ENCODE peak calls at places on chromosomes 6 and 20, in four cellular contexts. One of them, this sample, is unnamed.

GRCh38 chr20:62914970-62915457 is 11.3 kb downstream of the DIDO1 start:
- DNase-seq in PC-9: no peak
- DNase-seq in H1: no peak
- DNase-seq in hepatocyte: no peak
- DNase-seq in this sample: peak; percentile 39

GRCh38 chr6:133235219-133235618 is 5.9 kb upstream of the EYA4 start:
- DNase-seq in PC-9: no peak
- DNase-seq in H1: no peak
- DNase-seq in hepatocyte: no peak
- DNase-seq in this sample: no peak

GRCh38 chr6:8329592-8329991 is 105.8 kb downstream of the SLC35B3 start:
- DNase-seq in H1: no peak
- DNase-seq in hepatocyte: no peak
- DNase-seq in PC-9: no peak
- DNase-seq in this sample: no peak

GRCh38 chr6:56864171-56864616 is 90.7 kb upstream of the BEND6 start:
- DNase-seq in H1: no peak
- DNase-seq in PC-9: no peak
- DNase-seq in hepatocyte: peak; percentile 35
- DNase-seq in this sample: peak; percentile 55

GRCh38 chr6:142429195-142429594 is 127.4 kb downstream of the ADGRG6 start:
- DNase-seq in H1: no peak
- DNase-seq in hepatocyte: no peak
- DNase-seq in PC-9: no peak
- DNase-seq in this sample: no peak

GRCh38 chr6:128367437-128367836 is 153.0 kb downstream of the PTPRK start:
- DNase-seq in PC-9: no peak
- DNase-seq in H1: no peak
- DNase-seq in hepatocyte: no peak
- DNase-seq in this sample: no peak

GRCh38 chr6:73610444-73611275 is 43.1 kb downstream of the SLC17A5 start:
- DNase-seq in hepatocyte: peak; percentile 62
- DNase-seq in PC-9: no peak
- DNase-seq in H1: no peak
- DNase-seq in this sample: peak; percentile 33

GRCh38 chr6:5501837-5502236 is 240.5 kb downstream of the FARS2 start:
- DNase-seq in PC-9: no peak
- DNase-seq in hepatocyte: no peak
- DNase-seq in H1: no peak
- DNase-seq in this sample: peak; percentile 59

GRCh38 chr6:6243846-6244245 is 76.6 kb downstream of the F13A1 start:
- DNase-seq in PC-9: no peak
- DNase-seq in H1: no peak
- DNase-seq in hepatocyte: peak; percentile 48
- DNase-seq in this sample: no peak

DNA sequence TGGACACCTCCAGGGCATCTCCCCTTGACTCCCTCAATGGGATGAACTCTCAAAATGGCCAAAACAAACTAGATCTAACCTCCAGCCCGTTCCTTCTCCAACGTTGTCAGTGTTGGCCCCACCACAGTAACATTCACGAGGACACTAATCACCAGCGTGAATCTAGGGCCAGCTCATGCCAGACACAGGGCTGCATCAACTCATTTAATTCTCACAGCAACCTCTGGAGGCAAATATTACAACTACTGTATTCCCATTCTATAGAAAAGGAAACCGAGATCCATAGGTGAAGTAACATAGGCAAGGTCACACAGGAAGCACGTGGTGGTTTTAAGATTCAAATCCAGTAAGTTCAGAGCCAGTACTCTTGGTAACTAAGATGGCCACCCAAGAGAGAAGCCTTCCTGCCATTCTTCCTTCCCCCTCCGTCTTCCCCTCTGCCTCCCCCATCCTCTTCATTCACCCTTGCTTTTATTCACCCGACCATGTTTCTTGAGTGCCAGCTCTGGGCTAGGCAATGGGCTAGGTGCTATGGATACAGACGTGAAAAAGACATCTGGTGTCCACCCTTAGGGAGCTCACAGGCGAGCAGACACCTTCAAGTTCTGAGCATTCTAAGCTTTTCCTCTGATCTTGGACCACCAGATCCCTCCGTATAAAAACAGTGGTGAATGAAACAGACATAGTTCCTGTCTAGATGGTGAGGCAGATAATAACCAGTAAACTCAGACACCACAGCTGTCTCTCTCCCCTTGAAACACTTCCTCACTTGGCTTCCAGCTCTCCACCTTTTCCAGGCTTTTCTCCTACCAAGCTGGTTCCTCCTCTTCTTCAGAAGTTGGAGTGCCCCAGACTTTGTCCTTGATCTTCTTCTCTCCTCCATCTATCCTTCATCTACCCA is 9.6 kb downstream of the CCM2L start:
- DNase-seq in hepatocyte: no peak
- DNase-seq in PC-9: no peak
- DNase-seq in H1: no peak
- DNase-seq in this sample: no peak
- TF ChIP-seq EZH2 in hepatocyte: no peak
- TF ChIP-seq EZH2 in PC-9: no peak
- TF ChIP-seq EZH2 in H1: no peak
- TF ChIP-seq EZH2 in this sample: peak; percentile 89

GRCh38 chr20:3405696-3406358 is 1.6 kb downstream of the DNAAF9 start:
- DNase-seq in PC-9: no peak
- DNase-seq in H1: no peak
- DNase-seq in hepatocyte: no peak
- DNase-seq in this sample: no peak
- TF ChIP-seq EZH2 in PC-9: no peak
- TF ChIP-seq EZH2 in H1: no peak
- TF ChIP-seq EZH2 in hepatocyte: no peak
- TF ChIP-seq EZH2 in this sample: no peak

GRCh38 chr6:27146706-27147507 is 100.6 kb upstream of the PRSS16 start:
- DNase-seq in H1: peak; percentile 89
- DNase-seq in hepatocyte: peak; percentile 96
- DNase-seq in PC-9: peak; percentile 89
- DNase-seq in this sample: peak; percentile 100
- TF ChIP-seq EZH2 in H1: no peak
- TF ChIP-seq EZH2 in hepatocyte: no peak
- TF ChIP-seq EZH2 in PC-9: no peak
- TF ChIP-seq EZH2 in this sample: no peak

DNA sequence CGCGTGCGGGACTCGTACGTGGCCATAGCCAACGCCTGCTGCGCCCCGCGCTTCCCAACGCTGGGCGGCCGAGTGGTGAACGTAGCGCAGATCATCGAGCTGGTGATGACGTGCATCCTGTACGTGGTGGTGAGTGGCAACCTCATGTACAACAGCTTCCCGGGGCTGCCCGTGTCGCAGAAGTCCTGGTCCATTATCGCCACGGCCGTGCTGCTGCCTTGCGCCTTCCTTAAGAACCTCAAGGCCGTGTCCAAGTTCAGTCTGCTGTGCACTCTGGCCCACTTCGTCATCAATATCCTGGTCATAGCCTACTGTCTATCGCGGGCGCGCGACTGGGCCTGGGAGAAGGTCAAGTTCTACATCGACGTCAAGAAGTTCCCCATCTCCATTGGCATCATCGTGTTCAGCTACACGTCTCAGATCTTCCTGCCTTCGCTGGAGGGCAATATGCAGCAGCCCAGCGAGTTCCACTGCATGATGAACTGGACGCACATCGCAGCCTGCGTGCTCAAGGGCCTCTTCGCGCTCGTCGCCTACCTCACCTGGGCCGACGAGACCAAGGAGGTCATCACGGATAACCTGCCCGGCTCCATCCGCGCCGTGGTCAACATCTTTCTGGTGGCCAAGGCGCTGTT is 3.4 kb downstream of the SLC32A1 start:
- DNase-seq in hepatocyte: no peak
- DNase-seq in H1: no peak
- DNase-seq in PC-9: no peak
- DNase-seq in this sample: no peak
- TF ChIP-seq EZH2 in hepatocyte: peak; percentile 8
- TF ChIP-seq EZH2 in H1: peak; percentile 86
- TF ChIP-seq EZH2 in PC-9: no peak
- TF ChIP-seq EZH2 in this sample: peak; percentile 93

DNA sequence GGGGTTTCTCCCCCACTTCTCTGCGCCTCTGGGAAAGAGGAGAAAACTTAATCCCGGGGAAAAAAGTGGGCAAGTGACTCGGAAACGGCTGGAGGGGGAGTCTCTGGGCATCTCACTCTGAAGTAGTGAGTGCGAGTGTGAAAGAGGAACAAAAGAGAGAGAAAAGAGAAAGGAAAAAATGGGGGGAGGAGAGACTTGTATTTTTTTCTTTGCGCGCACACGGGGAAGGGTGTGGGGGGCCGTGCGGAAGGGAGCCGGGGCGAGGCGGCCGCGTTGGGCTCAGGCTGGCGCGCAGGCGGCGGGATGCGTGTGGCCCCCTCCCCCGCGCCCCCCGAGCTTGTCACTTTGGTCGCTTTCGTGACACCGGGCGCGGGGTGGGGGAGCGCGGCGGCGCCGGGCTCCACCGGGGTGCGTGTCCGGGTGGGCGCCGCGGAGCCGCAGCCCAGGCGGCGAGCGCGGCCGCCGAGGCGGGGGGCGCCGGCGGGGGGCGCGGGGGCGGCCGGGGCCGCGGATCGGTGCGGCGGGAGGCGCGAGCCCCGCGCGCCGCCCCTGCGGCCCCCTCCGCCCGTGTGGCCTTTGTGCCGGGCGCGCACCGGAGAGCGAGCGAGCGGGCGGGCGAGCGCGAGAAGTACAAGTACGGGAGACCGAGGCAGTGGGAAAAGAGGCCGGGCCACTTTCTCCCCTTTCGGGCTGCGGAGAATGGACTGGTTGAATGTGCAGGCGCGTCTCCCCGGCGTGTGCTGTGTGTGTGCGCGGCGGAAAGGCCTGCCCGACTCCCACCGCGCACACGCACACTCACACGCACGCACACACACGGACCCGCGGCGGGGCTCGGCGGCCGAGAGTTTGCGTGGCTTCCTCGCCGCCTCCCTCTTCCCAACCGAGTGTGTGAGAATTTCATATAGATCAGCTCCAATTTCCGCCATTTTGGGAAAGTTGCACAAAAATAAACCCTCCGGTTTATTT is 732 bp downstream of the L3MBTL3 start:
- DNase-seq in H1: no peak
- DNase-seq in PC-9: peak; percentile 20
- DNase-seq in hepatocyte: peak; percentile 66
- DNase-seq in this sample: peak; percentile 56
- TF ChIP-seq EZH2 in H1: no peak
- TF ChIP-seq EZH2 in PC-9: no peak
- TF ChIP-seq EZH2 in hepatocyte: no peak
- TF ChIP-seq EZH2 in this sample: no peak

GRCh38 chr6:143677891-143678737 is at the start of gene PHACTR2:
- DNase-seq in PC-9: peak; percentile 64
- DNase-seq in H1: peak; percentile 71
- DNase-seq in hepatocyte: peak; percentile 88
- DNase-seq in this sample: peak; percentile 86
- TF ChIP-seq EZH2 in PC-9: no peak
- TF ChIP-seq EZH2 in H1: no peak
- TF ChIP-seq EZH2 in hepatocyte: no peak
- TF ChIP-seq EZH2 in this sample: no peak

DNA sequence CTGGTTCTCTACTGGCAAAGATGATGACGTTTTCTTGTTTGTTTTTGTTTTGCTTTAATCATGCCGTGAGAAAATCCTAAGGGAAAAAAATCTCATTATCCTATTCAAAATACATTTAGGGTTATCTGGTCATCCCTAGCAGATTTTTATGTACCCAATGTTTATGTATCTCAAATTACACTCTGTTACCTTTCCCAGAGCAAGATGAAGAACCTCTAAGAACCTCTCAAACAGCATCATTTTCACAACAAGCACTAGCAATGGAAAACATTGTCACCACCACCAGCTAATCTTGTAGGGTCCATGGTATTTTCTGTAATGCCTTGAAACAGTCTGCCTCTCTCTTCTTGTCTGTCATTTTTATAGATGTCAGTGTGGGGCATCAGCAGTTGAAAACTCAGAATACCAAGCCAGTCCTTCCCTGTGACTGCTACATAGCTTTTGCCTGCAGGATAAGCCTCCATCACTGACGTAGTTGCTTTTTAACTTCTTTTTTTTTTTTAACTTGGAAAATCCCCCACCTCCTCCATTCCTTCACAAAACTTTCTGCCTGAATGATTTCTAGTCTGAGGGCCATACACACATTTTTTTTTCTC is 2.4 kb upstream of the SNAP25 start:
- DNase-seq in PC-9: no peak
- DNase-seq in hepatocyte: no peak
- DNase-seq in H1: no peak
- DNase-seq in this sample: peak; percentile 73
- TF ChIP-seq EZH2 in PC-9: no peak
- TF ChIP-seq EZH2 in hepatocyte: no peak
- TF ChIP-seq EZH2 in H1: no peak
- TF ChIP-seq EZH2 in this sample: no peak

DNA sequence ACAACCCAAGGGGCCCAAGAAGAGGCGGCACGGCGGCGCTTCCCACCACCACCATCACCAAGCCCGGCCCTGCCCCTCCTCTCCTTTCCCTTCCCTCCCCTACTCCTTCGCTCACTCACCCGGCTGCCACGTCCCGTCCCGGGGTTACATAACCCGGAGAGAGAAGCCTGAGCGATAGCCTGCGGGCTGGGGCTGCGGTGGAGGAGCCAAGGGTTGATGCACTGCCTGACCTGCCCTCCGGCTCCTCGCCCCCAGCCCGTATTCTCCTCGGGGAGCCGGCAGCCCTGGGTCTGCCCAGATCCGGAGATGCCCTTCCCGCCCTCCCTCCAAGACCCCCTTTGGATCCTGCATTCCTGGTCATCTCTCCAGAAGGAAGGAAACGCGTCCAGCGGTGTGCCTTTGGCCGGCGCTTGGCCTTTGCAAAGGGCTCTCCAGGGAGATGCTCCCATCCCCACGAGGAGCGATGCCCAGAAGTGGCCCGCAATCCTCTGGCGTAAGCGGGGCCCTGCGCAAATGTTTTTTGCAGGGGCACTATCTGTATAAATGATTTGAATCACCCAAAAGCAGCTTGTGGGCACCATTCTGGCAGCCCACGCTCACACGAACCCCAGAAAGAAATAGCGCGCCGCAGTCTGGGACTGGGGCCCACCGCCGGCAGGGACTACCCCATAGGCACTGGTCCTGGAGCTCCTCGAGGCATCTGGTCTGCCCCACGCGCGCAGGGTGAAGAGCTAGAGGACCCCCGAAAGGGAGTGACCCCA is 4.7 kb upstream of the CPXM1 start:
- DNase-seq in PC-9: no peak
- DNase-seq in hepatocyte: no peak
- DNase-seq in H1: no peak
- DNase-seq in this sample: no peak
- TF ChIP-seq EZH2 in PC-9: no peak
- TF ChIP-seq EZH2 in hepatocyte: no peak
- TF ChIP-seq EZH2 in H1: peak; percentile 89
- TF ChIP-seq EZH2 in this sample: no peak